ENCODE peak calls at places on chromosomes 11 and 22, in eight cellular contexts. B is IMR-90; P is GM10248; R is GM12865; X is pancreas; O is kidney epithelial cell; F is stimulated activated CD4-positive, alpha-beta T cell treated with anti-CD3 and anti-CD28 coated beads, Interleukin-2, amount 100 ng/mL, for 48 hours; D is Panc1. N is an unnamed sample.

GRCh38 chr11:84558085-84558905 is 1068.8 kb downstream of the DLG2 start:
- DNase-seq in O (peak), F (no peak), P (peak), B (peak), X (peak), R (peak), D (peak), N (peak)

GRCh38 chr22:46023558-46023981 is 46.6 kb upstream of the WNT7B start:
- DNase-seq in X (no peak), F (no peak), O (peak), D (no peak), R (no peak), B (peak), P (no peak), N (no peak)

GRCh38 chr22:44566911-44567310 is 68.9 kb upstream of the RTL6 start:
- DNase-seq in P (no peak), O (no peak), F (no peak), B (no peak), D (no peak), R (no peak), X (no peak), N (no peak)

GRCh38 chr11:86787018-86787417 is 13.3 kb upstream of the PRSS23 start:
- DNase-seq in F (no peak), O (no peak), B (no peak), R (no peak), P (no peak), X (no peak), D (no peak), N (no peak)

GRCh38 chr11:35968386-35969088 is 24.7 kb downstream of the LDLRAD3 start:
- DNase-seq in X (no peak), O (no peak), D (no peak), R (no peak), B (peak), F (no peak), P (no peak), N (no peak)

GRCh38 chr22:49768961-49769690 is 58.5 kb downstream of the BRD1 start:
- DNase-seq in P (no peak), R (no peak), O (no peak), B (peak), F (no peak), D (no peak), X (no peak), N (peak)

GRCh38 chr11:120223793-120224192 is 13.0 kb downstream of the OAF start:
- DNase-seq in O (no peak), B (no peak), F (no peak), P (no peak), R (no peak), X (no peak), D (no peak), N (no peak)

GRCh38 chr11:122663764-122664163 is 8.2 kb downstream of the UBASH3B start:
- DNase-seq in R (no peak), D (no peak), O (no peak), B (no peak), X (no peak), F (no peak), P (no peak), N (no peak)

GRCh38 chr22:33302549-33302948 is 244.4 kb upstream of the SYN3 start:
- DNase-seq in B (no peak), P (no peak), D (no peak), O (no peak), X (no peak), R (no peak), F (no peak), N (no peak)

GRCh38 chr11:30422389-30422788 is 99.5 kb downstream of the ARL14EP start:
- DNase-seq in O (no peak), D (no peak), B (no peak), X (peak), P (no peak), R (no peak), F (no peak), N (no peak)